ENCODE peak calls at places on chromosomes 2 and 18, in five cellular contexts. One of them, this sample, is unnamed.

GRCh38 chr2:54557601-54558187 is 101.6 kb downstream of the SPTBN1 start:
- DNase-seq in germinal center: peak
- DNase-seq in AG08395: peak
- DNase-seq in GM03348: no peak
- DNase-seq in SK-N-SH: peak
- DNase-seq in this sample: peak

GRCh38 chr2:164981217-164981990 is 26.1 kb upstream of the SLC38A11 start:
- DNase-seq in SK-N-SH: no peak
- DNase-seq in AG08395: no peak
- DNase-seq in germinal center: no peak
- DNase-seq in GM03348: peak
- DNase-seq in this sample: peak

GRCh38 chr18:21853020-21853419 is 112.4 kb downstream of the MIB1 start:
- DNase-seq in GM03348: no peak
- DNase-seq in germinal center: peak
- DNase-seq in SK-N-SH: no peak
- DNase-seq in AG08395: no peak
- DNase-seq in this sample: no peak

GRCh38 chr18:74895686-74896085 is 298.0 kb downstream of the ZNF407 start:
- DNase-seq in germinal center: no peak
- DNase-seq in AG08395: peak
- DNase-seq in GM03348: peak
- DNase-seq in SK-N-SH: no peak
- DNase-seq in this sample: no peak

GRCh38 chr2:220663065-220663464 is 909.0 kb downstream of the EPHA4 start:
- DNase-seq in AG08395: no peak
- DNase-seq in germinal center: no peak
- DNase-seq in GM03348: no peak
- DNase-seq in SK-N-SH: no peak
- DNase-seq in this sample: no peak

GRCh38 chr2:185738679-185739472 is at the start of gene FSIP2:
- DNase-seq in SK-N-SH: no peak
- DNase-seq in germinal center: peak
- DNase-seq in AG08395: peak
- DNase-seq in GM03348: peak
- DNase-seq in this sample: peak

GRCh38 chr18:68520406-68521075 is 194.4 kb downstream of the TMX3 start:
- DNase-seq in GM03348: peak
- DNase-seq in SK-N-SH: no peak
- DNase-seq in germinal center: no peak
- DNase-seq in AG08395: peak
- DNase-seq in this sample: no peak

GRCh38 chr2:64202206-64202864 is 58.1 kb upstream of the PELI1 start:
- DNase-seq in germinal center: no peak
- DNase-seq in GM03348: no peak
- DNase-seq in AG08395: no peak
- DNase-seq in SK-N-SH: no peak
- DNase-seq in this sample: no peak

GRCh38 chr2:127086800-127087737 is 19.9 kb downstream of the BIN1 start:
- DNase-seq in SK-N-SH: peak
- DNase-seq in germinal center: peak
- DNase-seq in AG08395: peak
- DNase-seq in GM03348: peak
- DNase-seq in this sample: no peak

GRCh38 chr2:219527076-219527394 is 12.8 kb downstream of the ASIC4 start:
- DNase-seq in GM03348: no peak
- DNase-seq in AG08395: no peak
- DNase-seq in germinal center: no peak
- DNase-seq in SK-N-SH: peak
- DNase-seq in this sample: no peak

GRCh38 chr2:20145497-20146193 is 79.3 kb downstream of the SDC1 start:
- DNase-seq in germinal center: no peak
- DNase-seq in GM03348: no peak
- DNase-seq in SK-N-SH: no peak
- DNase-seq in AG08395: no peak
- DNase-seq in this sample: no peak

GRCh38 chr2:133362061-133362476 is 206.2 kb downstream of the NCKAP5 start:
- DNase-seq in SK-N-SH: no peak
- DNase-seq in germinal center: no peak
- DNase-seq in GM03348: peak
- DNase-seq in AG08395: peak
- DNase-seq in this sample: peak

GRCh38 chr2:213065583-213066444 is 85.6 kb downstream of the IKZF2 start:
- DNase-seq in germinal center: peak
- DNase-seq in GM03348: peak
- DNase-seq in AG08395: peak
- DNase-seq in SK-N-SH: peak
- DNase-seq in this sample: peak

GRCh38 chr2:230866704-230867561 is 2.2 kb downstream of the ITM2C start:
- DNase-seq in germinal center: no peak
- DNase-seq in AG08395: peak
- DNase-seq in GM03348: peak
- DNase-seq in SK-N-SH: peak
- DNase-seq in this sample: peak

GRCh38 chr18:45324489-45325111 is 290.7 kb upstream of the SLC14A2 start:
- DNase-seq in GM03348: peak
- DNase-seq in AG08395: peak
- DNase-seq in SK-N-SH: no peak
- DNase-seq in germinal center: no peak
- DNase-seq in this sample: peak

GRCh38 chr2:238155051-238155760 is 3.6 kb upstream of the ERFE start:
- DNase-seq in germinal center: no peak
- DNase-seq in GM03348: no peak
- DNase-seq in SK-N-SH: no peak
- DNase-seq in AG08395: no peak
- DNase-seq in this sample: no peak

GRCh38 chr18:73614812-73615211 is 532.8 kb downstream of the FBXO15 start:
- DNase-seq in SK-N-SH: no peak
- DNase-seq in germinal center: no peak
- DNase-seq in AG08395: peak
- DNase-seq in GM03348: peak
- DNase-seq in this sample: peak

GRCh38 chr2:58638256-58638795 is 397.2 kb upstream of the FANCL start:
- DNase-seq in GM03348: peak
- DNase-seq in germinal center: no peak
- DNase-seq in SK-N-SH: no peak
- DNase-seq in AG08395: no peak
- DNase-seq in this sample: no peak

GRCh38 chr2:197759625-197760292 is 25.4 kb downstream of the BOLL start:
- DNase-seq in SK-N-SH: no peak
- DNase-seq in germinal center: no peak
- DNase-seq in GM03348: no peak
- DNase-seq in AG08395: no peak
- DNase-seq in this sample: no peak

GRCh38 chr2:158518083-158518482 is 61.3 kb downstream of the PKP4 start:
- DNase-seq in SK-N-SH: no peak
- DNase-seq in germinal center: no peak
- DNase-seq in GM03348: no peak
- DNase-seq in AG08395: peak
- DNase-seq in this sample: no peak

GRCh38 chr2:136146564-136146963 is 28.6 kb upstream of the CXCR4 start:
- DNase-seq in GM03348: no peak
- DNase-seq in germinal center: no peak
- DNase-seq in AG08395: no peak
- DNase-seq in SK-N-SH: no peak
- DNase-seq in this sample: no peak

GRCh38 chr2:101704046-101704466 is 6.5 kb downstream of the MAP4K4 start:
- DNase-seq in SK-N-SH: no peak
- DNase-seq in GM03348: peak
- DNase-seq in germinal center: peak
- DNase-seq in AG08395: peak
- DNase-seq in this sample: no peak

GRCh38 chr2:65728477-65729180 is 296.2 kb upstream of the SPRED2 start:
- DNase-seq in AG08395: no peak
- DNase-seq in germinal center: no peak
- DNase-seq in SK-N-SH: no peak
- DNase-seq in GM03348: no peak
- DNase-seq in this sample: peak

GRCh38 chr2:223580951-223581350 is 21.2 kb downstream of the SCG2 start:
- DNase-seq in SK-N-SH: peak
- DNase-seq in germinal center: no peak
- DNase-seq in GM03348: peak
- DNase-seq in AG08395: peak
- DNase-seq in this sample: peak

GRCh38 chr2:20604401-20604911 is 46.4 kb downstream of the HS1BP3 start:
- DNase-seq in GM03348: no peak
- DNase-seq in SK-N-SH: no peak
- DNase-seq in germinal center: no peak
- DNase-seq in AG08395: no peak
- DNase-seq in this sample: no peak